ENCODE peak calls at places on chromosomes 11 and 22, in four cellular contexts. One of them, this sample, is unnamed.

GRCh38 chr11:35598254-35599125 is 19.8 kb upstream of the FJX1 start:
- DNase-seq in pancreas: no peak
- DNase-seq in IMR-90: peak; percentile 88
- DNase-seq in cardiac fibroblast: no peak
- DNase-seq in this sample: peak; percentile 65

GRCh38 chr22:39090426-39091064 is 6.5 kb upstream of the APOBEC3H start:
- DNase-seq in pancreas: no peak
- DNase-seq in IMR-90: no peak
- DNase-seq in cardiac fibroblast: no peak
- DNase-seq in this sample: peak; percentile 94

GRCh38 chr22:31646186-31647019 is 15.6 kb downstream of the PISD start:
- DNase-seq in cardiac fibroblast: peak; percentile 95
- DNase-seq in IMR-90: peak; percentile 100
- DNase-seq in pancreas: no peak
- DNase-seq in this sample: peak; percentile 91

GRCh38 chr11:20253796-20254195 is 93.5 kb upstream of the DBX1 start:
- DNase-seq in pancreas: no peak
- DNase-seq in IMR-90: no peak
- DNase-seq in cardiac fibroblast: no peak
- DNase-seq in this sample: no peak

GRCh38 chr22:50157976-50158375 is 12.6 kb upstream of the PANX2 start:
- DNase-seq in pancreas: no peak
- DNase-seq in IMR-90: no peak
- DNase-seq in cardiac fibroblast: no peak
- DNase-seq in this sample: peak; percentile 79

GRCh38 chr11:112297248-112297866 is 36.7 kb upstream of the PLET1 start:
- DNase-seq in IMR-90: no peak
- DNase-seq in pancreas: no peak
- DNase-seq in cardiac fibroblast: no peak
- DNase-seq in this sample: no peak

GRCh38 chr11:123357990-123358827 is 71.9 kb upstream of the GRAMD1B start:
- DNase-seq in IMR-90: peak; percentile 2
- DNase-seq in pancreas: peak; percentile 40
- DNase-seq in cardiac fibroblast: peak; percentile 5
- DNase-seq in this sample: peak; percentile 16

GRCh38 chr11:82842019-82842418 is 58.2 kb downstream of the PRCP start:
- DNase-seq in cardiac fibroblast: no peak
- DNase-seq in pancreas: no peak
- DNase-seq in IMR-90: no peak
- DNase-seq in this sample: no peak

GRCh38 chr11:67470337-67471002 is 1.4 kb upstream of the TMEM134 start:
- DNase-seq in pancreas: no peak
- DNase-seq in IMR-90: no peak
- DNase-seq in cardiac fibroblast: no peak
- DNase-seq in this sample: no peak

GRCh38 chr11:72569966-72570892 is 104.0 kb downstream of the PDE2A start:
- DNase-seq in pancreas: no peak
- DNase-seq in IMR-90: peak; percentile 66
- DNase-seq in cardiac fibroblast: peak; percentile 71
- DNase-seq in this sample: peak; percentile 89

GRCh38 chr11:57480409-57481137 is 20.2 kb downstream of the RTN4RL2 start:
- DNase-seq in pancreas: peak; percentile 82
- DNase-seq in cardiac fibroblast: peak; percentile 65
- DNase-seq in IMR-90: peak; percentile 25
- DNase-seq in this sample: peak; percentile 63

GRCh38 chr22:39907605-39908097 is 6.8 kb downstream of the GRAP2 start:
- DNase-seq in pancreas: no peak
- DNase-seq in cardiac fibroblast: no peak
- DNase-seq in IMR-90: no peak
- DNase-seq in this sample: no peak

GRCh38 chr11:119339581-119340334 is 925 bp downstream of the C1QTNF5 start:
- DNase-seq in pancreas: peak; percentile 90
- DNase-seq in cardiac fibroblast: peak; percentile 77
- DNase-seq in IMR-90: no peak
- DNase-seq in this sample: peak; percentile 29

GRCh38 chr11:93537767-93538261 is 5.4 kb downstream of the SMCO4 start:
- DNase-seq in pancreas: no peak
- DNase-seq in IMR-90: peak; percentile 47
- DNase-seq in cardiac fibroblast: no peak
- DNase-seq in this sample: peak; percentile 33

GRCh38 chr11:77197626-77198320 is 69.7 kb downstream of the MYO7A start:
- DNase-seq in cardiac fibroblast: no peak
- DNase-seq in pancreas: peak; percentile 34
- DNase-seq in IMR-90: no peak
- DNase-seq in this sample: no peak

GRCh38 chr11:77200351-77200750 is 72.3 kb downstream of the MYO7A start:
- DNase-seq in cardiac fibroblast: no peak
- DNase-seq in IMR-90: no peak
- DNase-seq in pancreas: peak; percentile 6
- DNase-seq in this sample: no peak

GRCh38 chr11:77196961-77197360 is 68.9 kb downstream of the MYO7A start:
- DNase-seq in IMR-90: no peak
- DNase-seq in cardiac fibroblast: no peak
- DNase-seq in pancreas: peak; percentile 29
- DNase-seq in this sample: no peak

GRCh38 chr11:77199346-77199745 is 71.3 kb downstream of the MYO7A start:
- DNase-seq in IMR-90: no peak
- DNase-seq in cardiac fibroblast: no peak
- DNase-seq in pancreas: peak; percentile 50
- DNase-seq in this sample: no peak

GRCh38 chr11:77198440-77198849 is 70.4 kb downstream of the MYO7A start:
- DNase-seq in cardiac fibroblast: no peak
- DNase-seq in IMR-90: peak; percentile 10
- DNase-seq in pancreas: peak; percentile 45
- DNase-seq in this sample: peak; percentile 23
- TF ChIP-seq CTCF in cardiac fibroblast: peak; percentile 35
- TF ChIP-seq CTCF in IMR-90: peak; percentile 22
- TF ChIP-seq CTCF in pancreas: no peak
- TF ChIP-seq CTCF in this sample: peak; percentile 22

DNA sequence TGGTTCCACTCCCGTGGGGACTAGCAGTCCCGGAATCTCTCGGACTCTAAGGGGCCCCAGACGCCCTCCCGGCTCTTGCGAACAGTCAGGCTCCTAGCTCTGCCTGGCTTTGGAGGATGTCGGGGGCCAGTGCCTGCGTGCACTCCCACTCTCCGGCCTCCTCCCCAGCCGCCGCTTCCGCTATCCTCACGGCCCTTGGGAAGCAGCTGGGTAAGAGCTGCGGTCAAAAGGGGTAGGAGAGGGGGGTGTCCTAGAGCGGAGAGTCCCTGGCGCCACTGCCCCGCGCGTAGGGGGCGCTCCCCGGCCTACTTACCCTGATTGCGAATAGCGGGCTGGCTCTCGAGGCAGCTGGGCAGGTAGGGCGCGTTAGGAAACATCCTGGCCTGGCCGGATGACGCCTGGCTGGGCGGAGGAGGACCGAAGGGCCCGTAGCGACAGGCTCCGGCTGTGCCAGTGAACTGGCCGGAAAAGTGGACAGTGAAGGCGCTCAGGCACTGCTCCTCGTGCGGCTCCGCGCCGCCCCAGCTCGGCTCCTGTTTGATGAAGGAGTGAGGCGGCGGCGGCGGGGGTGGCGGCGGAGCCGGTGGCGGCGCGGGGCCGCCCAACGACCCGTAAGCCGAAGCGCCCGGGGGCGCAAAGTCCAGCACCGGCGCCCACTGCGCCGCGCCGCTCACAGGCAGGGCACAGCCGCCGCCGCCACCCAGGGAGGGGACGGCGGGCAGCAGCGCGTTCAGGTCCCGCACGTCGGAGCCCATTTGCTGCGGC is 770 bp downstream of the WT1 start:
- DNase-seq in cardiac fibroblast: peak; percentile 75
- DNase-seq in pancreas: no peak
- DNase-seq in IMR-90: no peak
- DNase-seq in this sample: no peak
- TF ChIP-seq CTCF in cardiac fibroblast: peak; percentile 22
- TF ChIP-seq CTCF in pancreas: no peak
- TF ChIP-seq CTCF in IMR-90: no peak
- TF ChIP-seq CTCF in this sample: no peak

DNA sequence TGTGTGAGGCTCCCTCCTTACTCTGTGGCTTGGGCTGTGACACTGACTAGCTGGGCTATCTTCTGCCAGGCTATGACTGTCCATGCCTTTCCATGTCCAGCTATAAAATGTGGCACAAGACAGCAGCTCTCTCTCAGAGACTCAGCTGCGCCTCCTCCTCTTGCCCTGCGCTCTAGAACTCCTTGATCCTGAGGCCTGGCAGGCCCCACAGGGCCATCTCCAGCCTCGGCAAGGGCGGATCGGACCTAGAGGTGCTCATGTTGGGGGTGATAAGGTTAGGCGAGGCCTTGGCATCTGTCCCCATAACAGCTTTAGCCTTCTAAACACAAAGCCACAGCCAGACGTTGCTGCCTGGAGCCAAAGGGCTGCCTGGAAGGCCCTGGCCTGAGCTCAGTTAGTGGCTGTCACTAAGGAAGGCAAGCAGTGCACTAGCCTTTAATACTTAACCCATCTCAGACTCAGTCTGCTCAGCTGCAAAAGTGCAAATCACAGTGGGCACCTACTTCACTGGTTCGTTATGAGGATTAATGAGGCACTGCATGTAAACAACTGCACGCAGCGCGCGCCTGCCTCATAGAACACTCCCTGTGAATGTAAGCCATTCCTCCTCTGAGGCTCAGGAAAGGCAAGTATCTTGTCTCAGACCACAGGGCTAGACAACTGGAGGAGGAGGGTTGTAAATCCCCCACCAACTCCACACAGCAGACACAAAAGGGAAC is 1.2 kb downstream of the GUCD1 start:
- DNase-seq in pancreas: no peak
- DNase-seq in IMR-90: peak; percentile 40
- DNase-seq in cardiac fibroblast: no peak
- DNase-seq in this sample: peak; percentile 37
- TF ChIP-seq CTCF in pancreas: no peak
- TF ChIP-seq CTCF in IMR-90: no peak
- TF ChIP-seq CTCF in cardiac fibroblast: no peak
- TF ChIP-seq CTCF in this sample: no peak

GRCh38 chr11:126060651-126061220 is 1.9 kb downstream of the CDON start:
- DNase-seq in IMR-90: no peak
- DNase-seq in cardiac fibroblast: no peak
- DNase-seq in pancreas: no peak
- DNase-seq in this sample: no peak

GRCh38 chr11:126059238-126059761 is 3.4 kb downstream of the CDON start:
- DNase-seq in pancreas: no peak
- DNase-seq in cardiac fibroblast: peak; percentile 18
- DNase-seq in IMR-90: no peak
- DNase-seq in this sample: no peak

GRCh38 chr11:126061707-126062678 is 673 bp downstream of the CDON start:
- DNase-seq in pancreas: peak; percentile 86
- DNase-seq in cardiac fibroblast: peak; percentile 36
- DNase-seq in IMR-90: peak; percentile 5
- DNase-seq in this sample: peak; percentile 56

GRCh38 chr11:126063510-126063858 is 818 bp upstream of the CDON start:
- DNase-seq in pancreas: no peak
- DNase-seq in cardiac fibroblast: no peak
- DNase-seq in IMR-90: no peak
- DNase-seq in this sample: no peak

GRCh38 chr11:126062679-126063509 is at the start of gene CDON:
- DNase-seq in IMR-90: peak; percentile 87
- DNase-seq in cardiac fibroblast: peak; percentile 97
- DNase-seq in pancreas: peak; percentile 97
- DNase-seq in this sample: peak; percentile 94
- TF ChIP-seq CTCF in IMR-90: peak; percentile 29
- TF ChIP-seq CTCF in cardiac fibroblast: no peak
- TF ChIP-seq CTCF in pancreas: no peak
- TF ChIP-seq CTCF in this sample: no peak

DNA sequence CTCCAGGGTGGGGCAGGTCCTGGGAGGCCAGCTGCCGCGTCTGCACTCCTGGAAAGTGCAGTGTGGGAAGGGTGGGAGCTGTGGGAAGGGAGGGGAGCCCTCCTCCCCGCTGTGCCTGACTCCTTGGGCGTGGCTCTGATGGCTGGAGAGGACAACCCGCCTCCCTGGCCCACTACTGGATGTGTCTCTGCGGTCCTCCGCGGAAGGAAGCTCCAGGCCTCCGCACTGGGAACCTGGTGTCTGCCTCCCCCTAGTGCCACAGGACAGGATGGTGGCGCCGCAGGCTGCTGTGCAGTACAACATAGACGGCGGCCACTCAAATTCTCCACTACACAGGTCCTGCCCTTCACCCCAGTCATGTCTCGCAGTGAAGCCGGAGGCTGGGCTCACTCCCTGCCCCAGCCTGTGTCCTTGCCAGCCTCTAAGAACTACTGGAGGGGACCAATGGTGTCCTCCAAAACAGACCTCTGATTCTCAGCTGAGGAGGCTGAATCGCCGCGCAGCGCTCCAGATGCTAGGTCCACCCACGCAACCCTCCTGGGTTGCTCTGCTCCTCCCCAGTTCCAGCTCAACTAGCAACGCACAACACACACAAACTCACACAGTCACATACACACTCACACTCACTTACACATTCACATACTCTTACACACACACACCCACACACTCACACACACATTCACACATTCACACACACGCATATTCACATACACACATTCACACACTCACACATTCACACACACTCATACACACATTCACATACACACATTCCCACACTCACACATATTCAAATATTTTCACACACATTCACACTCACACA is 12.4 kb upstream of the DSCAML1 start:
- DNase-seq in cardiac fibroblast: peak; percentile 46
- DNase-seq in IMR-90: peak; percentile 8
- DNase-seq in pancreas: no peak
- DNase-seq in this sample: peak; percentile 61
- TF ChIP-seq CTCF in cardiac fibroblast: peak; percentile 64
- TF ChIP-seq CTCF in IMR-90: peak; percentile 26
- TF ChIP-seq CTCF in pancreas: peak; percentile 18
- TF ChIP-seq CTCF in this sample: peak; percentile 63